ENCODE peak calls at places on chromosomes 6 and 20, in nine cellular contexts. I is neural progenitor cell, Z is fibroblast of lung, X is neuronal stem cell, O is endodermal cell, K is mammary epithelial cell, V is mesenchymal stem cell, F is IMR-90, S is endothelial cell of umbilical vein. R is an unnamed sample.

GRCh38 chr20:47058236-47058635 is 163.6 kb downstream of the EYA2 start:
- DNase-seq in I (no peak), Z (no peak), X (no peak), O (no peak), K (no peak), V (no peak), F (no peak), S (no peak), R (no peak)

GRCh38 chr6:38495922-38496635 is 143.7 kb downstream of the BTBD9 start:
- DNase-seq in I (no peak), Z (no peak), X (no peak), O (no peak), K (no peak), V (peak), F (no peak), S (peak), R (no peak)

GRCh38 chr20:46284028-46284427 is 24.3 kb downstream of the CDH22 start:
- DNase-seq in I (no peak), Z (no peak), X (no peak), O (no peak), K (no peak), V (no peak), F (no peak), S (no peak), R (no peak)

GRCh38 chr20:9981834-9982233 is 53.0 kb upstream of the ANKEF1 start:
- DNase-seq in I (no peak), Z (peak), X (no peak), O (no peak), K (no peak), V (peak), F (no peak), S (no peak), R (no peak)

GRCh38 chr20:51220293-51220706 is 197.4 kb upstream of the KCNG1 start:
- DNase-seq in I (peak), Z (no peak), X (no peak), O (peak), K (no peak), V (no peak), F (no peak), S (peak), R (peak)

GRCh38 chr6:168261234-168261633 is 58.3 kb downstream of the DACT2 start:
- DNase-seq in I (no peak), Z (no peak), X (no peak), O (no peak), K (no peak), V (no peak), F (no peak), S (no peak), R (no peak)

GRCh38 chr6:154039231-154039842 is at the start of gene OPRM1:
- DNase-seq in I (peak), Z (peak), X (peak), O (peak), K (peak), V (peak), F (no peak), S (peak), R (peak)

GRCh38 chr20:45037050-45037449 is 63.9 kb downstream of the KCNS1 start:
- DNase-seq in I (no peak), Z (peak), X (no peak), O (no peak), K (peak), V (peak), F (peak), S (peak), R (no peak)

GRCh38 chr20:23151008-23151703 is 65.0 kb upstream of the CD93 start:
- DNase-seq in I (no peak), Z (no peak), X (no peak), O (peak), K (no peak), V (no peak), F (no peak), S (no peak), R (no peak)

GRCh38 chr6:95866732-95867131 is 149.0 kb upstream of the FUT9 start:
- DNase-seq in I (peak), Z (no peak), X (no peak), O (peak), K (no peak), V (no peak), F (no peak), S (no peak), R (peak)

GRCh38 chr6:113591896-113592827 is 265.0 kb upstream of the MARCKS start:
- DNase-seq in I (peak), Z (peak), X (no peak), O (peak), K (no peak), V (peak), F (peak), S (peak), R (peak)

GRCh38 chr6:42935322-42935721 is 6.0 kb downstream of the CNPY3 start:
- DNase-seq in I (no peak), Z (no peak), X (no peak), O (no peak), K (no peak), V (no peak), F (no peak), S (no peak), R (no peak)

GRCh38 chr20:47549671-47550070 is 48.0 kb downstream of the NCOA3 start:
- DNase-seq in I (no peak), Z (no peak), X (no peak), O (no peak), K (no peak), V (no peak), F (no peak), S (no peak), R (no peak)

GRCh38 chr6:85394853-85395538 is 54.9 kb upstream of the NT5E start:
- DNase-seq in I (no peak), Z (peak), X (no peak), O (no peak), K (no peak), V (peak), F (peak), S (peak), R (no peak)

GRCh38 chr6:31763617-31763940 is 1.1 kb downstream of the SAPCD1 start:
- DNase-seq in I (peak), Z (peak), X (peak), O (peak), K (peak), V (peak), F (peak), S (peak), R (peak)

GRCh38 chr20:62824476-62825287 is 7.8 kb downstream of the COL9A3 start:
- DNase-seq in I (peak), Z (peak), X (no peak), O (peak), K (no peak), V (no peak), F (no peak), S (no peak), R (peak)

GRCh38 chr6:137851669-137852068 is 15.4 kb upstream of the TNFAIP3 start:
- DNase-seq in I (no peak), Z (no peak), X (no peak), O (no peak), K (peak), V (no peak), F (no peak), S (no peak), R (no peak)

GRCh38 chr6:139474145-139475108 is 100.0 kb upstream of the CITED2 start:
- DNase-seq in I (peak), Z (peak), X (no peak), O (peak), K (no peak), V (peak), F (peak), S (no peak), R (peak)

GRCh38 chr20:23129891-23130621 is 43.9 kb upstream of the CD93 start:
- DNase-seq in I (no peak), Z (no peak), X (no peak), O (no peak), K (no peak), V (no peak), F (no peak), S (no peak), R (no peak)

GRCh38 chr6:125835221-125835744 is 44.5 kb downstream of the NCOA7 start:
- DNase-seq in I (no peak), Z (peak), X (no peak), O (no peak), K (no peak), V (peak), F (peak), S (peak), R (peak)
- H3K27ac ChIP-seq in I (no peak), Z (no peak), X (no peak), O (no peak), K (no peak), V (no peak), F (no peak), S (peak), R (no peak)

DNA sequence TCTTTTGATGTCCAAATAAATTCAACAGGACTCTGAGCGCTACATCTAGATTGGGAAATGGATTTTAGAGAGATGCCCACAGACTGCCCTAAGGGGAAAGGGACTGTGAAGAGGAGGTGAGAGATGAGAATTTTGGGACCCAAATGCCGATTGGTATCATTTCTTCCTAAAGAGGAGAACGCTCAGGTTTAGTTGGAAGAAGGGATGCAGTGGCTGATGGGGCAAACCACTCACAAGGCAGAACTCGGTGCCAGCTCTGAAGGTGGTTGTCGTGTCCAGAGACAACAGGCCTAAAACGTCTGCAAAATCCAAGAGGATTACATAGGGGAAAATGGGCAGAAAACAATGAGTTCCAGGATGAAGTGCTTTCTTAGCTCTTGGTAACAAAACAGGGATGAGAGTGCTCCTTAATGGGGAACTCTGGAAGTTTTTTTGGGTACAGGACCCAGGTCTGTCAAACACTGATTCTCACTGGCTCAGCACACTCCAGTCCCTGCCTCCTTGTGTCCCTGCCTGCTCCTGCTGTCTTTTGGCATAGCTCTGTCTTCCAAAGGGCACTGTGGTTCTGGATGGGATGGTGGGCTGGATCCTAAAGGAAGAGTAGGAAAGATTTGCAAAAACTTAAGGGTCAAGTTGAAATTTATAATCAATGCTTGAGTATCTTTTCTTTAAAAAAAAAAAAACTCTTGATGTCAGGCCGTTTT is 29.0 kb downstream of the NEDD9 start:
- DNase-seq in I (no peak), Z (no peak), X (no peak), O (peak), K (no peak), V (no peak), F (no peak), S (no peak), R (no peak)
- H3K9ac ChIP-seq in I (no peak), Z (no peak), X (no peak), O (no peak), K (no peak), V (no peak), F (no peak), S (peak), R (no peak)

GRCh38 chr20:4076671-4077070 is 61.3 kb upstream of the RNF24 start:
- DNase-seq in I (no peak), Z (peak), X (no peak), O (no peak), K (peak), V (peak), F (peak), S (peak), R (no peak)
- H3K27ac ChIP-seq in I (no peak), Z (peak), X (no peak), O (no peak), K (peak), V (no peak), F (peak), S (no peak), R (no peak)

GRCh38 chr6:64520050-64520449 is 884.4 kb downstream of the PHF3 start:
- DNase-seq in I (no peak), Z (peak), X (no peak), O (no peak), K (peak), V (peak), F (peak), S (peak), R (peak)
- H3K9ac ChIP-seq in I (no peak), Z (no peak), X (no peak), O (no peak), K (no peak), V (peak), F (no peak), S (no peak), R (no peak)

DNA sequence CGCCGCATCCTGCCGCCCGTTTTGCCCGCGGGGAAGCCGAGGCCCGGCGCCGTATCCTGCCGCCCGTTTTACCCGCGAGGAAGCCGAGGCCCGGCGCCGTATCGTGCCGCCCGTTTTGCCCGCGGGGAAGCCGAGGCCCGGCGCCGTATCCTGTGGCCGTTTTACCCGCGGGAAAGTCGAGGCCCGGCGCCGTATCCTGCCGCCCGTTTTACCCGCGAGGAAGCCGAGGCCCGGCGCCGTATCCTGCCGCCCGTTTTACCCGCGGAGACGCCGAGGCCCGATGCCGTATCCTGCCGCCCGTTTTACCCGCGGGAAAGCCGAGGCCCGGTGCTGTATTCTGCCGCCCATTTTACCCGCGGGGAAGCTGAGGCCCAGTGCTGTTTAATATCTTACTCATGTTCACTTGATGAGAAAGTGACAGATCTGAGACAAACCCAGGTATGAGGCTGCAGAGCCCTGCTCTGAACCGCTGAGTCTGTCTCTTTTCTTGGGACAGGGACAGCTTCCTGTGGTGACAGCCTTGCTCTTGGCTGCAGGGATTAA is 129.4 kb downstream of the CDH26 start:
- DNase-seq in I (no peak), Z (peak), X (no peak), O (no peak), K (no peak), V (no peak), F (no peak), S (no peak), R (no peak)
- H3K27ac ChIP-seq in I (no peak), Z (no peak), X (no peak), O (no peak), K (no peak), V (no peak), F (no peak), S (no peak), R (no peak)

GRCh38 chr6:54009052-54009654 is 102.1 kb upstream of the MLIP start:
- DNase-seq in I (no peak), Z (no peak), X (no peak), O (no peak), K (no peak), V (no peak), F (no peak), S (no peak), R (no peak)

GRCh38 chr6:54008589-54008988 is 102.7 kb upstream of the MLIP start:
- DNase-seq in I (no peak), Z (no peak), X (no peak), O (no peak), K (no peak), V (no peak), F (no peak), S (no peak), R (no peak)

GRCh38 chr6:54011277-54011648 is 100.0 kb upstream of the MLIP start:
- DNase-seq in I (no peak), Z (no peak), X (no peak), O (no peak), K (no peak), V (no peak), F (no peak), S (no peak), R (no peak)

GRCh38 chr6:54013966-54014365 is 97.3 kb upstream of the MLIP start:
- DNase-seq in I (no peak), Z (no peak), X (no peak), O (no peak), K (no peak), V (no peak), F (no peak), S (no peak), R (no peak)

GRCh38 chr6:54010340-54011276 is 100.6 kb upstream of the MLIP start:
- DNase-seq in I (no peak), Z (peak), X (no peak), O (no peak), K (no peak), V (peak), F (no peak), S (no peak), R (no peak)
- H3K9ac ChIP-seq in I (no peak), Z (no peak), X (no peak), O (no peak), K (no peak), V (peak), F (no peak), S (no peak), R (no peak)

DNA sequence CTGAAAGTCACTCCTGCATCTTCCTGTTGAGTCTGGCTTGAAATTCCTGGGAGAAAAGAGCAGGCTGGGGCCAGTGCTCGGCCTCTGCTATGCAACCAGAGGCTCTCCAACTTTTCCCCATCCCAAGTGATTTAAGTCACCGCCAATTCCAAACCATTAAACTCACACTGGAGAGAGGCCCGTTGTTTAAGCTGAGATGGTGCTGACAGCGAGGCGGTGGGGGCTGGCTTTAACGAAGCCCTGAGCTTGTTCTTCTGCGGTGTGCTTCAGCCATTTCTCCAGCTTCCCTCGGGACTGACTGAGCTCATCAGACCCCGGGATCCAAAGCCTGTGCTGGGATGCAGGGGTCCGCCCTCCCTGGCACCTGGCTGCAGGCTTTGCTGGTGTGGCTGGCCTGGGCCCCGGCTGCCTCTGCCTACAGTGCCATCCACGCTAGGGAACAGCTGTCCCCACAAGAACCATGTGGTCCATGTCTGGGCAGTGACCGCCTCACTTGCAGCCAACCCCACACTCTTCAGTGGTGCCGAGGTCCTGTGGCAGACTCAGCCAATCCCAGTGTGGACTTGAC is 21.3 kb downstream of the RAMACL start:
- DNase-seq in I (peak), Z (no peak), X (no peak), O (peak), K (no peak), V (no peak), F (no peak), S (no peak), R (no peak)
- H3K27ac ChIP-seq in I (no peak), Z (peak), X (no peak), O (no peak), K (no peak), V (no peak), F (no peak), S (no peak), R (no peak)

DNA sequence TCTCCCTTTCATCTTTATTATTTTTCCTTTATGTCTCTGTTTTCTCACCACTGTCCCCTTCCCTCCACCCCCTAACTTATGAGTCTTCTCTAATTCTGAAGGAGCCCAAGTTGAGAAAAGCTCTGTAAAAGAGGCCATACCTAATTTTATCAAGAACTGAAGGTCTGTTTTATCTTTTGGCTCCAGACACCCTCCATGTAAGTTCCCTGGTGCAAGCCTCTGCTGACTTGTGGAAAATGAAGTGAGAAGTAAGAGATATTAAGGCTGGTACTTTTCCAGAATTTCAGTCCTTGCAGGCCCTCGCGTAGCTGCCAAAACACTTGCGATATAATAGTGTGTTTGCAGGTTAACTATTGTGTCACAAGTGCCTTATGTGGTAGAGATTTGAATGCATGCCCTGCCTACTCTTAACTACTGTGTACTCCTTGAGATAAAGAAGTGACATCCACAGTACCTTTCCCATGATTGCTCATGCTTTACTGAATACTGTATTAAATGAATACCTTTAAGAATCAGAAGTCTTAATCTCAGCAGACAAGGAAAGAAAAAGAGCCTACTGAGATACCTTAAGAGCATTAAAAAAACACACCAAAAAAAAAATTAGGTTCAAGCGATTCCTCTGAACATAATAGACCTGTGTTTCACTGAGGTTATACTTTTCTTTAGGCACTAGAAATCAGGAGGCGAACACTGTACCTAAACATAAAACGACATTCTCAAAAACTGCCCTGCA is 143.6 kb upstream of the ZNF184 start:
- DNase-seq in I (no peak), Z (no peak), X (no peak), O (no peak), K (no peak), V (no peak), F (no peak), S (no peak), R (no peak)
- H3K9ac ChIP-seq in I (no peak), Z (no peak), X (no peak), O (no peak), K (peak), V (peak), F (peak), S (no peak), R (peak)

GRCh38 chr20:49982072-49982345 is 771 bp upstream of the SNAI1 start:
- DNase-seq in I (no peak), Z (no peak), X (no peak), O (no peak), K (no peak), V (no peak), F (no peak), S (no peak), R (no peak)

GRCh38 chr20:49984426-49985153 is 1.8 kb downstream of the SNAI1 start:
- DNase-seq in I (no peak), Z (no peak), X (no peak), O (no peak), K (no peak), V (no peak), F (no peak), S (no peak), R (peak)

GRCh38 chr20:49983848-49984408 is 1.1 kb downstream of the SNAI1 start:
- DNase-seq in I (no peak), Z (peak), X (no peak), O (no peak), K (no peak), V (peak), F (peak), S (no peak), R (peak)

GRCh38 chr20:49982346-49983122 is at the start of gene SNAI1:
- DNase-seq in I (peak), Z (peak), X (peak), O (peak), K (peak), V (peak), F (peak), S (peak), R (peak)

GRCh38 chr20:49983123-49983847 is 505 bp downstream of the SNAI1 start:
- DNase-seq in I (peak), Z (no peak), X (no peak), O (no peak), K (no peak), V (no peak), F (no peak), S (no peak), R (no peak)
- H3K27ac ChIP-seq in I (no peak), Z (peak), X (no peak), O (no peak), K (no peak), V (no peak), F (peak), S (peak), R (no peak)

R was measured in mesendoderm.